ENCODE peak calls at places on chromosome 14, in seven cellular contexts. One of them, this sample, is unnamed.
A peak's percentile ranks its signal among the peaks of the same experiment; 100 is the strongest.

GRCh38 chr14:71117839-71118743 is 210.8 kb downstream of the PCNX1 start:
- DNase-seq in pancreas: no peak
- DNase-seq in Ammon's horn: no peak
- DNase-seq in stimulated activated naive CD4-positive, alpha-beta T cell: no peak
- DNase-seq in LoVo: peak; percentile 67
- DNase-seq in fibroblast of gingiva: peak; percentile 35
- DNase-seq in left cardiac atrium: no peak
- DNase-seq in this sample: no peak

GRCh38 chr14:100022772-100023451 is 42.3 kb upstream of the EVL start:
- DNase-seq in pancreas: no peak
- DNase-seq in Ammon's horn: no peak
- DNase-seq in stimulated activated naive CD4-positive, alpha-beta T cell: no peak
- DNase-seq in LoVo: no peak
- DNase-seq in fibroblast of gingiva: peak; percentile 52
- DNase-seq in left cardiac atrium: peak; percentile 28
- DNase-seq in this sample: peak; percentile 80

GRCh38 chr14:21419528-21419927 is 35.7 kb upstream of the SUPT16H start:
- DNase-seq in pancreas: no peak
- DNase-seq in Ammon's horn: no peak
- DNase-seq in stimulated activated naive CD4-positive, alpha-beta T cell: no peak
- DNase-seq in LoVo: no peak
- DNase-seq in fibroblast of gingiva: no peak
- DNase-seq in left cardiac atrium: no peak
- DNase-seq in this sample: no peak

GRCh38 chr14:70064111-70064885 is 124.5 kb downstream of the SLC8A3 start:
- DNase-seq in pancreas: no peak
- DNase-seq in Ammon's horn: peak; percentile 12
- DNase-seq in stimulated activated naive CD4-positive, alpha-beta T cell: no peak
- DNase-seq in LoVo: no peak
- DNase-seq in fibroblast of gingiva: no peak
- DNase-seq in left cardiac atrium: no peak
- DNase-seq in this sample: no peak

GRCh38 chr14:64705406-64706118 is 1.3 kb downstream of the PLEKHG3 start:
- DNase-seq in pancreas: peak; percentile 46
- DNase-seq in Ammon's horn: peak; percentile 74
- DNase-seq in stimulated activated naive CD4-positive, alpha-beta T cell: no peak
- DNase-seq in LoVo: no peak
- DNase-seq in fibroblast of gingiva: no peak
- DNase-seq in left cardiac atrium: no peak
- DNase-seq in this sample: no peak

GRCh38 chr14:23661542-23661941 is 25.4 kb downstream of the DHRS2 start:
- DNase-seq in pancreas: no peak
- DNase-seq in Ammon's horn: no peak
- DNase-seq in stimulated activated naive CD4-positive, alpha-beta T cell: no peak
- DNase-seq in LoVo: no peak
- DNase-seq in fibroblast of gingiva: no peak
- DNase-seq in left cardiac atrium: no peak
- DNase-seq in this sample: no peak

GRCh38 chr14:42459171-42459685 is 852.6 kb downstream of the LRFN5 start:
- DNase-seq in pancreas: no peak
- DNase-seq in Ammon's horn: no peak
- DNase-seq in stimulated activated naive CD4-positive, alpha-beta T cell: no peak
- DNase-seq in LoVo: no peak
- DNase-seq in fibroblast of gingiva: no peak
- DNase-seq in left cardiac atrium: no peak
- DNase-seq in this sample: no peak

GRCh38 chr14:51262868-51263267 is 22.8 kb downstream of the TMX1 start:
- DNase-seq in pancreas: no peak
- DNase-seq in Ammon's horn: no peak
- DNase-seq in stimulated activated naive CD4-positive, alpha-beta T cell: no peak
- DNase-seq in LoVo: no peak
- DNase-seq in fibroblast of gingiva: no peak
- DNase-seq in left cardiac atrium: no peak
- DNase-seq in this sample: no peak

GRCh38 chr14:68884031-68885030 is 91.5 kb upstream of the ZFP36L1 start:
- DNase-seq in pancreas: no peak
- DNase-seq in Ammon's horn: peak; percentile 60
- DNase-seq in stimulated activated naive CD4-positive, alpha-beta T cell: no peak
- DNase-seq in LoVo: peak; percentile 75
- DNase-seq in fibroblast of gingiva: peak; percentile 89
- DNase-seq in left cardiac atrium: peak; percentile 64
- DNase-seq in this sample: peak; percentile 60

GRCh38 chr14:64998455-64998931 is 11.8 kb downstream of the FNTB start:
- DNase-seq in pancreas: no peak
- DNase-seq in Ammon's horn: no peak
- DNase-seq in stimulated activated naive CD4-positive, alpha-beta T cell: no peak
- DNase-seq in LoVo: no peak
- DNase-seq in fibroblast of gingiva: no peak
- DNase-seq in left cardiac atrium: no peak
- DNase-seq in this sample: no peak

GRCh38 chr14:101191086-101191881 is 287.8 kb upstream of the RTL1 start:
- DNase-seq in pancreas: peak; percentile 8
- DNase-seq in Ammon's horn: no peak
- DNase-seq in stimulated activated naive CD4-positive, alpha-beta T cell: no peak
- DNase-seq in LoVo: no peak
- DNase-seq in fibroblast of gingiva: no peak
- DNase-seq in left cardiac atrium: no peak
- DNase-seq in this sample: no peak

GRCh38 chr14:97719931-97720330 is 922.7 kb downstream of the VRK1 start:
- DNase-seq in pancreas: no peak
- DNase-seq in Ammon's horn: no peak
- DNase-seq in stimulated activated naive CD4-positive, alpha-beta T cell: peak; percentile 77
- DNase-seq in LoVo: no peak
- DNase-seq in fibroblast of gingiva: no peak
- DNase-seq in left cardiac atrium: no peak
- DNase-seq in this sample: no peak

GRCh38 chr14:63730659-63731058 is 2.8 kb upstream of the SGPP1 start:
- DNase-seq in pancreas: no peak
- DNase-seq in Ammon's horn: no peak
- DNase-seq in stimulated activated naive CD4-positive, alpha-beta T cell: no peak
- DNase-seq in LoVo: no peak
- DNase-seq in fibroblast of gingiva: no peak
- DNase-seq in left cardiac atrium: no peak
- DNase-seq in this sample: no peak

GRCh38 chr14:38951451-38951850 is 151.6 kb downstream of the SEC23A start:
- DNase-seq in pancreas: no peak
- DNase-seq in Ammon's horn: no peak
- DNase-seq in stimulated activated naive CD4-positive, alpha-beta T cell: no peak
- DNase-seq in LoVo: no peak
- DNase-seq in fibroblast of gingiva: peak; percentile 61
- DNase-seq in left cardiac atrium: no peak
- DNase-seq in this sample: no peak

GRCh38 chr14:72781476-72782181 is 112.3 kb downstream of the DPF3 start:
- DNase-seq in pancreas: no peak
- DNase-seq in Ammon's horn: no peak
- DNase-seq in stimulated activated naive CD4-positive, alpha-beta T cell: no peak
- DNase-seq in LoVo: no peak
- DNase-seq in fibroblast of gingiva: peak; percentile 61
- DNase-seq in left cardiac atrium: no peak
- DNase-seq in this sample: no peak